ENCODE peak calls at places on chromosomes 12 and 14, in four cellular contexts. P is GM12878, I is HepG2, E is SK-N-SH. K is an unnamed sample.

GRCh38 chr14:94707494-94707893 is 62.4 kb downstream of the GSC start:
- DNase-seq in I (no peak), E (no peak), P (no peak), K (no peak)

GRCh38 chr14:21846227-21846885 is 172.7 kb upstream of the OR4E1 start:
- DNase-seq in E (peak; percentile 6), P (no peak), I (peak; percentile 34), K (peak; percentile 19)

GRCh38 chr12:29578070-29578469 is 80.6 kb upstream of the OVCH1 start:
- DNase-seq in I (no peak), P (no peak), E (no peak), K (no peak)

GRCh38 chr12:104303538-104304151 is at the start of gene EID3:
- DNase-seq in I (no peak), P (no peak), E (peak; percentile 80), K (peak; percentile 44)

GRCh38 chr14:89304972-89305703 is 111.9 kb downstream of the FOXN3 start:
- DNase-seq in P (peak; percentile 65), E (peak; percentile 42), I (no peak), K (no peak)

GRCh38 chr12:26119391-26119981 is 5.4 kb downstream of the BHLHE41 start:
- DNase-seq in P (no peak), I (peak; percentile 24), E (peak; percentile 56), K (no peak)

GRCh38 chr12:101829639-101830390 is 944 bp downstream of the GNPTAB start:
- DNase-seq in E (no peak), I (no peak), P (no peak), K (peak; percentile 47)

GRCh38 chr12:100706029-100706428 is 88.5 kb upstream of the ANO4 start:
- DNase-seq in I (no peak), E (no peak), P (no peak), K (no peak)

GRCh38 chr12:64650762-64651161 is 40.5 kb downstream of the RASSF3 start:
- DNase-seq in P (no peak), I (no peak), E (no peak), K (no peak)

GRCh38 chr12:101004891-101005290 is 205.1 kb downstream of the SLC5A8 start:
- DNase-seq in P (no peak), I (no peak), E (no peak), K (no peak)

GRCh38 chr12:116318738-116319050 is 41.2 kb upstream of the MED13L start:
- DNase-seq in P (no peak), E (no peak), I (no peak), K (no peak)

GRCh38 chr12:65495233-65495632 is 216.8 kb downstream of the MSRB3 start:
- DNase-seq in I (peak; percentile 7), P (no peak), E (no peak), K (no peak)

GRCh38 chr12:49667319-49668090 is 39.7 kb downstream of the FMNL3 start:
- DNase-seq in E (no peak), P (no peak), I (no peak), K (no peak)

GRCh38 chr12:2944401-2945047 is 14.7 kb upstream of the TEAD4 start:
- DNase-seq in I (peak; percentile 46), E (peak; percentile 74), P (peak; percentile 15), K (peak; percentile 69)

GRCh38 chr12:76072568-76072967 is 11.9 kb downstream of the NAP1L1 start:
- DNase-seq in I (no peak), P (no peak), E (no peak), K (no peak)

GRCh38 chr12:113880993-113881392 is 85.1 kb downstream of the RBM19 start:
- DNase-seq in E (no peak), I (no peak), P (no peak), K (no peak)

GRCh38 chr14:98138666-98139065 is 1133.3 kb downstream of the BCL11B start:
- DNase-seq in I (no peak), E (peak; percentile 17), P (no peak), K (peak; percentile 9)

GRCh38 chr14:102317564-102318248 is 1.8 kb upstream of the ZNF839 start:
- DNase-seq in P (no peak), I (peak; percentile 71), E (no peak), K (no peak)

GRCh38 chr12:116710367-116710766 is 27.5 kb downstream of the SPRING1 start:
- DNase-seq in I (no peak), P (no peak), E (no peak), K (no peak)

GRCh38 chr12:102879144-102879763 is 37.8 kb downstream of the PAH start:
- DNase-seq in P (peak; percentile 51), E (peak; percentile 23), I (no peak), K (peak; percentile 47)

GRCh38 chr14:57199911-57200310 is 68.8 kb downstream of the EXOC5 start:
- DNase-seq in P (no peak), I (no peak), E (no peak), K (no peak)

GRCh38 chr12:56593909-56594621 is 36.1 kb downstream of the BAZ2A start:
- DNase-seq in P (no peak), E (peak; percentile 76), I (peak; percentile 35), K (peak; percentile 63)

GRCh38 chr12:56600753-56601152 is 29.4 kb downstream of the BAZ2A start:
- DNase-seq in P (no peak), E (no peak), I (no peak), K (no peak)

GRCh38 chr12:56599041-56599440 is 31.1 kb downstream of the BAZ2A start:
- DNase-seq in E (no peak), P (no peak), I (no peak), K (no peak)

GRCh38 chr12:56599797-56600196 is 30.3 kb downstream of the BAZ2A start:
- DNase-seq in E (no peak), I (no peak), P (no peak), K (no peak)

DNA sequence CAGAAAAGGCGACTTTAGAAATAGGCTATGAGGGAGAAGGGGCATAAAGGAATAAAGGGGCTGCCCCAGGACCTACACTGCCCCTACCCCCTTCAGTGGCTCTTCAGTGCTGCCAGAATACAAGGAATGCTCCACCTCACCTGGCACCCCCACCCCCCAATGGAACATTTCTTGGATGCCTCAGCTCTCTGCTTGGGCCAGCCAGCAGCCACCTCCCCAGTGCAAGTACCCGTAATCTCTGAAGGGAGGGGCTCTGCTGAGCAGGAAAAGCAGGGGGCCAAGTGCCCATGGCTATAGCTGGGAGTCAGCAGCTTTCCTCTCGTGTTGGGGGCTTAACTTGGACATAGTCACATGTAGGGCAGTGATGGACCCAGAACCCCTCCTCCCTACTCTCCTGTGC is 33.3 kb downstream of the BAZ2A start:
- DNase-seq in E (no peak), P (no peak), I (no peak), K (no peak)
- TF ChIP-seq FOXM1 in E (no peak), P (no peak), I (no peak), K (no peak)

GRCh38 chr14:105213396-105213795 is 32.3 kb upstream of the NUDT14 start:
- DNase-seq in P (no peak), I (no peak), E (no peak), K (no peak)
- H4K20me1 ChIP-seq in P (no peaks in the 10 kb centered on the region), I (no peaks in the 10 kb centered on the region), E (no peaks in the 10 kb centered on the region), K (no peaks in the 10 kb centered on the region)

DNA sequence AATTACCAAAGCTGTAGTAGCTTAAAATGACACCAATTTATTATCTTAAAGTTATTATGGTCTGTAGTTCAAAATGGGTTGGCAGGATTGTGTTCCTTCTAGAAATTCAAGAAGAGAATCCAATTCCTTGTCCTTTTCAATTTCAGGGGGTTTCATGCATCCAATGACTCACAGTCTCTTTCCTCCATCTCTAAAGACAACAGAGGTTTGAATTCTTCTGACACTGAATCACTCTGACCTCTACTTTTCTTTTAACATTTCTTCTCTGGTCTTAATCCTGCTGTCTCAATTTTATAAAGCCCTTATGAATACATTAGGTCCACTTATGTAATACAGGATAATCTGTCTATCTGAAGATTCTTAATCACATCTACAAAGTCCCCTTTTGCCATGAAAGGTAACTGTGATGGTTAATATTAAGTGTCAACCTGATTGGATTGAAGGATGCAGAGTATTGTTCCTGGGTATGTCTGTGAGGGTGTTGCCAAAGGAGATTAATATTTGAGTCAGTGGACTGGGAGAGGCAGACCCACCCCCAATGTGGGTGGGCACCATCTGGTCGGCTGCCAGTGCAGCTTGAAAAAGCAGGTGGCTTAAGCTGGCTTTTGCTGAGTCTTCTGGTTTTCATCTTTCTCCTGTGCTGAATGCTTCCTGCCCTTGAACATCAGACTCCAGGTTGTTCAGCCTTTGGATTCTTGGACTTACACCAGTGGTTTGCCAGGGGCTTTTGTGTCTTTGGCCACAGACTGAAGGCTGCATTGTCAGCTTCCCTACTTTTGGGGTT is 243.0 kb downstream of the ATXN7L3B start:
- DNase-seq in E (no peak), I (no peak), P (no peak), K (no peak)
- TF ChIP-seq SIN3A in E (no peak), I (no peak), P (no peak), K (no peak)

DNA sequence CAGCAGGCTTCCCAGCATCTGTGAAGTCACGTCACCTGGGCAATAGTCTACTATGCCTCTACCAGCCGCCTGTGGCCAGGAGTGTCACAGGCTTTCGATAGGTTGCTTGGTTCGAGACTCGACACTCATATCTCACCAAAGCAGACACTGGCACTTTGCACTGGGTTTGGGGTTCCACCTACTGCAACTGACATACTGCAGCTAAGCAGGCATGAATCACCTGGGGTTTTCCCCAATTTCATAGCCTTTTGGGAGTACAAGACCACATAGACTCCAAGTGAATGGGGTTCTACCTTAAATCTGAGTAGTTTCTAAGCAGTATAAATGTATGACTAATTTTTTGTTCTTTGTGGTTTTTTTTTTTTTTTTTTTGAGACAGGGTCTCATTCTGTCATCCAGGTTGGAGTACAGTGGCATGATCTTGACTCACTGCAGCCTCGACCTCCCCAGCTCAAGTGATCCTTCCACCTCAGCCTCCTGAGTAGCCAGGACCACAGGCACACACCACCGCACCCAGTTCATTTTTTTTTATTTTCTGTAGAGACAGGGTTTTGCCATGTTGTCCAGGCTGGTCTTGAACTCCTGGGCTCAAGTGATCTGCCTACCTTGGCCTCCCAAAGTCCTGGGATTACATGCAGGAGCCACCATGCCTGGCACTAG is 32.1 kb downstream of the DMAC2L start:
- DNase-seq in E (no peak), I (no peak), P (peak; percentile 74), K (no peak)
- TF ChIP-seq FOXM1 in E (no peak), I (no peak), P (peak; percentile 39), K (no peak)

GRCh38 chr12:57146925-57147640 is at the start of gene LRP1-AS:
- DNase-seq in P (no peak), E (no peak), I (peak; percentile 90), K (no peak)

GRCh38 chr12:57150400-57150799 is 3.0 kb upstream of the LRP1-AS start:
- DNase-seq in P (no peak), I (no peak), E (no peak), K (no peak)

GRCh38 chr12:57149309-57149900 is 2.0 kb upstream of the LRP1-AS start:
- DNase-seq in I (peak; percentile 27), E (no peak), P (no peak), K (no peak)

GRCh38 chr12:57147641-57147944 is 174 bp upstream of the LRP1-AS start:
- DNase-seq in P (no peak), I (peak; percentile 44), E (no peak), K (no peak)

DNA sequence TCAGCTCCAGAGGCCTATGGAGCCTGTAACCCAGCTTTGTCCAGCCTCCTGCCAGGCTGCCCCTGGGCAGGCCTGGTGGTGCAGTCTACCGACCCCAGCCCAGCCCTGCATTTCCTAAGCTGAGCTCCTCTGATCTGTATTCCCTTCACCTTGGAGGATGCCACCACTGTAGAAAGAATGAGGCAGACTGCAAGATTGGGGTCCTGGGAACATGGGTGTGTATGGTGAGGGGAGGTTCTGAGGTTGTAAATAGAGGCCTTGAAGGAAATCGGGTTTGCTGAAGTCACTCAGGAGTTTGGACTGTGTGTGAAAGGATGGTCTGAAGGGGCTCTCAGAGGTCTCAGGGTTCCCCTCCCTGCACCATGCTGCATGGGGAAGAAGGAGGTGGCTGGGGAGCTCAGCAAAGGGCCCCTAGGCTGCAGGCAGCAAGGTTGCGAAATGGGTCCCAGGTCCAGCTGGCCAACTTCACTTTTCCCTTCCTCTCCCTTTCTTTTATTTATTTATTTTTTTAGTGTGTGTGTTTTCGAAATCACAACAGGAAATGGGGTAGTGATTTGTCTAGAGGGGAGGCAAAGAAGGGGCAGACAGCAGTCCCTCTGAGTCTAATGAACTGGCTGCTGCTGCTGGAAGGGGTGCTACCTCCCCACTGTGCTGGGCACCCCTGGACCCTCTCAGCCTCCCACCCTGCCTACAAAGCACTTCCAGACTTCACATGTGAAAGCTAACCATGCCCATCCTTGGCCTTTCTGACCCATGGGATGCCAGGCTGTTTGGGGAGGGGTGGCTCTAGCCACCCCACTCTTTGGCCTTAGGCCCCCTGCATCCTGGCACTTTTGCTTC is 1.3 kb upstream of the LRP1-AS start:
- DNase-seq in E (no peak), I (peak; percentile 73), P (no peak), K (no peak)
- H4K20me1 ChIP-seq in E (peaks cover 5% of the 10 kb centered on the region), I (no peaks in the 10 kb centered on the region), P (no peaks in the 10 kb centered on the region), K (peaks cover 3% of the 10 kb centered on the region)